ENCODE peak calls at places on chromosomes 11 and 22, in ten cellular contexts. One of them, this sample, is unnamed.

GRCh38 chr22:30609260-30610185 is 2.5 kb downstream of the TCN2 start:
- DNase-seq in OCI-M1: peak; percentile 93
- DNase-seq in NCI-H446 treated with DMSO at 0.1 percent for 48 hours: no peak
- DNase-seq in mucosa of gallbladder: peak; percentile 52
- DNase-seq in tibial artery: no peak
- DNase-seq in EH: peak; percentile 89
- DNase-seq in cardiac septum: peak; percentile 82
- DNase-seq in NCI-H2171: no peak
- DNase-seq in stimulated activated CD8-positive, alpha-beta memory T cell treated with anti-CD3 and anti-CD28 coated beads, Interleukin-15, amount 100 ng/mL, for 1 hour: no peak
- DNase-seq in DMS153: no peak
- DNase-seq in this sample: no peak

GRCh38 chr11:93547028-93547427 is 3.8 kb upstream of the SMCO4 start:
- DNase-seq in DMS153: no peak
- DNase-seq in OCI-M1: no peak
- DNase-seq in stimulated activated CD8-positive, alpha-beta memory T cell treated with anti-CD3 and anti-CD28 coated beads, Interleukin-15, amount 100 ng/mL, for 1 hour: no peak
- DNase-seq in NCI-H446 treated with DMSO at 0.1 percent for 48 hours: no peak
- DNase-seq in mucosa of gallbladder: no peak
- DNase-seq in tibial artery: no peak
- DNase-seq in EH: no peak
- DNase-seq in cardiac septum: no peak
- DNase-seq in NCI-H2171: no peak
- DNase-seq in this sample: no peak

GRCh38 chr11:2271077-2271326 is 614 bp upstream of the ASCL2 start:
- DNase-seq in mucosa of gallbladder: peak; percentile 16
- DNase-seq in OCI-M1: no peak
- DNase-seq in stimulated activated CD8-positive, alpha-beta memory T cell treated with anti-CD3 and anti-CD28 coated beads, Interleukin-15, amount 100 ng/mL, for 1 hour: no peak
- DNase-seq in DMS153: peak; percentile 34
- DNase-seq in EH: no peak
- DNase-seq in NCI-H446 treated with DMSO at 0.1 percent for 48 hours: no peak
- DNase-seq in NCI-H2171: no peak
- DNase-seq in tibial artery: peak; percentile 71
- DNase-seq in cardiac septum: peak; percentile 79
- DNase-seq in this sample: no peak

GRCh38 chr11:116471608-116472007 is 301.2 kb downstream of the BUD13 start:
- DNase-seq in tibial artery: no peak
- DNase-seq in DMS153: no peak
- DNase-seq in NCI-H2171: no peak
- DNase-seq in cardiac septum: no peak
- DNase-seq in OCI-M1: no peak
- DNase-seq in mucosa of gallbladder: no peak
- DNase-seq in EH: peak; percentile 33
- DNase-seq in stimulated activated CD8-positive, alpha-beta memory T cell treated with anti-CD3 and anti-CD28 coated beads, Interleukin-15, amount 100 ng/mL, for 1 hour: no peak
- DNase-seq in NCI-H446 treated with DMSO at 0.1 percent for 48 hours: no peak
- DNase-seq in this sample: no peak

GRCh38 chr11:125036933-125037332 is 26.2 kb upstream of the SLC37A2 start:
- DNase-seq in NCI-H2171: no peak
- DNase-seq in DMS153: no peak
- DNase-seq in OCI-M1: no peak
- DNase-seq in NCI-H446 treated with DMSO at 0.1 percent for 48 hours: no peak
- DNase-seq in cardiac septum: no peak
- DNase-seq in mucosa of gallbladder: no peak
- DNase-seq in EH: peak; percentile 88
- DNase-seq in stimulated activated CD8-positive, alpha-beta memory T cell treated with anti-CD3 and anti-CD28 coated beads, Interleukin-15, amount 100 ng/mL, for 1 hour: no peak
- DNase-seq in tibial artery: no peak
- DNase-seq in this sample: no peak

GRCh38 chr11:64040684-64041267 is 5.0 kb downstream of the FLRT1 start:
- DNase-seq in NCI-H446 treated with DMSO at 0.1 percent for 48 hours: no peak
- DNase-seq in tibial artery: no peak
- DNase-seq in DMS153: no peak
- DNase-seq in mucosa of gallbladder: peak; percentile 14
- DNase-seq in EH: no peak
- DNase-seq in NCI-H2171: peak; percentile 62
- DNase-seq in cardiac septum: no peak
- DNase-seq in OCI-M1: no peak
- DNase-seq in stimulated activated CD8-positive, alpha-beta memory T cell treated with anti-CD3 and anti-CD28 coated beads, Interleukin-15, amount 100 ng/mL, for 1 hour: no peak
- DNase-seq in this sample: no peak

GRCh38 chr11:57476223-57476882 is 16.0 kb downstream of the RTN4RL2 start:
- DNase-seq in stimulated activated CD8-positive, alpha-beta memory T cell treated with anti-CD3 and anti-CD28 coated beads, Interleukin-15, amount 100 ng/mL, for 1 hour: no peak
- DNase-seq in DMS153: no peak
- DNase-seq in mucosa of gallbladder: peak; percentile 57
- DNase-seq in cardiac septum: no peak
- DNase-seq in OCI-M1: no peak
- DNase-seq in NCI-H2171: no peak
- DNase-seq in tibial artery: no peak
- DNase-seq in NCI-H446 treated with DMSO at 0.1 percent for 48 hours: no peak
- DNase-seq in EH: peak; percentile 39
- DNase-seq in this sample: peak; percentile 51

GRCh38 chr22:19871023-19871844 is 16.6 kb upstream of the GNB1L start:
- DNase-seq in mucosa of gallbladder: no peak
- DNase-seq in DMS153: no peak
- DNase-seq in OCI-M1: no peak
- DNase-seq in NCI-H2171: no peak
- DNase-seq in cardiac septum: peak; percentile 46
- DNase-seq in stimulated activated CD8-positive, alpha-beta memory T cell treated with anti-CD3 and anti-CD28 coated beads, Interleukin-15, amount 100 ng/mL, for 1 hour: no peak
- DNase-seq in NCI-H446 treated with DMSO at 0.1 percent for 48 hours: no peak
- DNase-seq in EH: no peak
- DNase-seq in tibial artery: peak; percentile 62
- DNase-seq in this sample: peak; percentile 10

GRCh38 chr11:110077318-110077717 is 15.9 kb upstream of the ZC3H12C start:
- DNase-seq in NCI-H2171: no peak
- DNase-seq in NCI-H446 treated with DMSO at 0.1 percent for 48 hours: no peak
- DNase-seq in tibial artery: no peak
- DNase-seq in OCI-M1: no peak
- DNase-seq in mucosa of gallbladder: no peak
- DNase-seq in DMS153: no peak
- DNase-seq in stimulated activated CD8-positive, alpha-beta memory T cell treated with anti-CD3 and anti-CD28 coated beads, Interleukin-15, amount 100 ng/mL, for 1 hour: no peak
- DNase-seq in cardiac septum: no peak
- DNase-seq in EH: no peak
- DNase-seq in this sample: no peak

GRCh38 chr11:110522456-110522855 is 92.7 kb downstream of the FDX1 start:
- DNase-seq in OCI-M1: no peak
- DNase-seq in tibial artery: no peak
- DNase-seq in mucosa of gallbladder: no peak
- DNase-seq in stimulated activated CD8-positive, alpha-beta memory T cell treated with anti-CD3 and anti-CD28 coated beads, Interleukin-15, amount 100 ng/mL, for 1 hour: no peak
- DNase-seq in NCI-H446 treated with DMSO at 0.1 percent for 48 hours: no peak
- DNase-seq in EH: no peak
- DNase-seq in DMS153: no peak
- DNase-seq in NCI-H2171: no peak
- DNase-seq in cardiac septum: no peak
- DNase-seq in this sample: no peak

GRCh38 chr11:84558085-84558905 is 1068.8 kb downstream of the DLG2 start:
- DNase-seq in tibial artery: no peak
- DNase-seq in cardiac septum: no peak
- DNase-seq in mucosa of gallbladder: peak; percentile 27
- DNase-seq in EH: peak; percentile 41
- DNase-seq in DMS153: peak; percentile 20
- DNase-seq in NCI-H446 treated with DMSO at 0.1 percent for 48 hours: peak; percentile 39
- DNase-seq in NCI-H2171: no peak
- DNase-seq in OCI-M1: peak; percentile 88
- DNase-seq in stimulated activated CD8-positive, alpha-beta memory T cell treated with anti-CD3 and anti-CD28 coated beads, Interleukin-15, amount 100 ng/mL, for 1 hour: no peak
- DNase-seq in this sample: peak; percentile 27

This sample was measured in glutamatergic neuron.